ENCODE peak calls at places on chromosomes 13 and 19, in four cellular contexts. L, A, T and C are unnamed samples.

GRCh38 chr13:52701728-52702480 is 37.7 kb downstream of the CNMD start:
- DNase-seq in L (no peak), A (no peak), T (no peak), C (no peak)

GRCh38 chr19:6354098-6354674 is 7.1 kb upstream of the CLPP start:
- DNase-seq in L (peak), A (peak), T (no peak), C (no peak)

GRCh38 chr13:51995677-51996551 is 15.3 kb downstream of the ATP7B start:
- DNase-seq in L (no peak), A (peak), T (peak), C (peak)

GRCh38 chr19:33797821-33798633 is 1.4 kb downstream of the KCTD15 start:
- DNase-seq in L (peak), A (peak), T (peak), C (peak)

GRCh38 chr19:38155453-38155852 is 68.6 kb downstream of the DPF1 start:
- DNase-seq in L (peak), A (peak), T (no peak), C (no peak)

GRCh38 chr19:7191946-7192691 is 102.1 kb downstream of the INSR start:
- DNase-seq in L (no peak), A (no peak), T (no peak), C (no peak)

GRCh38 chr19:51305479-51305878 is 6.0 kb upstream of the IGLON5 start:
- DNase-seq in L (no peak), A (no peak), T (no peak), C (no peak)

GRCh38 chr19:47247308-47247990 is 8.9 kb upstream of the CCDC9 start:
- DNase-seq in L (peak), A (peak), T (peak), C (peak)

GRCh38 chr13:26867451-26868067 is 107.0 kb upstream of the GPR12 start:
- DNase-seq in L (peak), A (peak), T (peak), C (peak)

GRCh38 chr13:26752671-26753070 is 7.9 kb downstream of the GPR12 start:
- DNase-seq in L (no peak), A (no peak), T (no peak), C (no peak)

GRCh38 chr19:38467541-38468525 is 34.3 kb downstream of the RYR1 start:
- DNase-seq in L (no peak), A (no peak), T (no peak), C (no peak)

GRCh38 chr13:108795841-108796240 is 166.4 kb downstream of the MYO16 start:
- DNase-seq in L (peak), A (no peak), T (no peak), C (no peak)

GRCh38 chr13:49733181-49733951 is 42.1 kb upstream of the EBPL start:
- DNase-seq in L (no peak), A (peak), T (no peak), C (peak)